ENCODE peak calls at places on chromosome 3, in five cellular contexts. P is fibroblast of lung; R is brain microvascular endothelial cell; S is upper lobe of right lung; F is CD8-positive, alpha-beta memory T cell. H is an unnamed sample.

GRCh38 chr3:37862219-37862711 is 585 bp downstream of the CTDSPL start:
- DNase-seq in P (peak), R (peak), S (peak), F (no peak), H (peak)

GRCh38 chr3:166706094-166706493 is 674.0 kb downstream of the ZBBX start:
- DNase-seq in P (no peak), R (no peak), S (no peak), F (no peak), H (no peak)

GRCh38 chr3:168073842-168074311 is 21.8 kb downstream of the GOLIM4 start:
- DNase-seq in P (no peak), R (no peak), S (no peak), F (no peak), H (no peak)

GRCh38 chr3:49199244-49199899 is 28.0 kb downstream of the KLHDC8B start:
- DNase-seq in P (peak), R (peak), S (peak), F (no peak), H (no peak)

GRCh38 chr3:151379083-151379734 is 5.3 kb downstream of the P2RY12 start:
- DNase-seq in P (no peak), R (peak), S (no peak), F (no peak), H (no peak)

GRCh38 chr3:152460936-152461335 is 192.2 kb downstream of the MBNL1 start:
- DNase-seq in P (no peak), R (no peak), S (no peak), F (no peak), H (no peak)

GRCh38 chr3:33030246-33030645 is 66.7 kb downstream of the GLB1 start:
- DNase-seq in P (no peak), R (no peak), S (no peak), F (no peak), H (no peak)

GRCh38 chr3:22121068-22121706 is 370.2 kb upstream of the ZNF385D start:
- DNase-seq in P (no peak), R (no peak), S (no peak), F (no peak), H (no peak)

GRCh38 chr3:49790626-49791411 is 4.5 kb upstream of the IP6K1 start:
- DNase-seq in P (peak), R (no peak), S (no peak), F (no peak), H (no peak)

GRCh38 chr3:22713936-22714335 is 489.2 kb upstream of the UBE2E2 start:
- DNase-seq in P (peak), R (peak), S (no peak), F (no peak), H (no peak)

GRCh38 chr3:28239108-28239507 is 2.3 kb upstream of the CMC1 start:
- DNase-seq in P (no peak), R (no peak), S (no peak), F (no peak), H (no peak)

GRCh38 chr3:28240440-28240839 is 979 bp upstream of the CMC1 start:
- DNase-seq in P (no peak), R (no peak), S (no peak), F (no peak), H (no peak)

GRCh38 chr3:28243424-28244106 is 2.1 kb downstream of the CMC1 start:
- DNase-seq in P (no peak), R (no peak), S (no peak), F (no peak), H (no peak)

GRCh38 chr3:28242519-28242918 is 1.1 kb downstream of the CMC1 start:
- DNase-seq in P (no peak), R (no peak), S (no peak), F (no peak), H (no peak)

GRCh38 chr3:28241221-28242160 is at the start of gene CMC1:
- DNase-seq in P (peak), R (peak), S (peak), F (peak), H (peak)
- H3K27ac ChIP-seq in P (peak), R (peak), S (peak), F (peak), H (peak)

GRCh38 chr3:138803006-138803653 is 31.6 kb downstream of the PIK3CB start:
- DNase-seq in P (no peak), R (no peak), S (no peak), F (no peak), H (no peak)
- H3K27ac ChIP-seq in P (no peak), R (no peak), S (no peak), F (no peak), H (peak)

GRCh38 chr3:169150874-169151273 is 512.6 kb downstream of the MECOM start:
- DNase-seq in P (no peak), R (no peak), S (no peak), F (no peak), H (no peak)

GRCh38 chr3:169150343-169150742 is 513.2 kb downstream of the MECOM start:
- DNase-seq in P (no peak), R (no peak), S (no peak), F (no peak), H (no peak)

GRCh38 chr3:169148448-169149348 is 514.8 kb downstream of the MECOM start:
- DNase-seq in P (no peak), R (peak), S (no peak), F (no peak), H (no peak)

GRCh38 chr3:169147246-169148008 is 516.1 kb downstream of the MECOM start:
- DNase-seq in P (peak), R (peak), S (peak), F (no peak), H (no peak)

DNA sequence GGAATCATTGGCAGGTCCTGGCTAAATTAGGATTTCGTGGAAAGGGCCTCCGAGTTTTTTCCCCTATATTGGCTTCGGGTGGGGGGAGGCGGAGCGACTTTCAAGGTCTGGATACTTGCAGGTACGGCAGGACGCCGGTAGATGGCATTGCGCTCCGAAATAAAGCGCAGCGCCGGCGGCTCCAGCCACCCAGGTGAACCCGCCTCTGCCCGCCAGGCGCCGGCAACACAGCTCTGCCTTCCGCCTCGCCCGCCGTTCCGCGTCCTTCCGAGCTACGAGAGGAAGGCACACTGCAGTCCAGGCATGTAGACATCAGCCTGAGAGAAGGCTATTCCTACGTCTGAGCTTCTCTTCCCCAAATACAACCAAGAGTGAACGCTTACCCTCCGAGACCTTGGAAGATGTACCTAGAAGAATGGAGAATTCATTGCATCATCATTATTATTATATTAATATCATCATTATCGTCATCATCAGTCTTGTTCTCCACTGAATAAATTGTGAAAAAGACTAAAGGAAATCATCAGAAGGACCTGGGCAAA is 514.1 kb downstream of the MECOM start:
- DNase-seq in P (peak), R (peak), S (peak), F (peak), H (peak)
- H3K27ac ChIP-seq in P (no peak), R (no peak), S (peak), F (no peak), H (no peak)

GRCh38 chr3:82824491-82824890 is 1063.0 kb upstream of the GBE1 start:
- DNase-seq in P (peak), R (no peak), S (no peak), F (no peak), H (no peak)
- H3K27ac ChIP-seq in P (no peak), R (no peak), S (no peak), F (no peak), H (no peak)

GRCh38 chr3:39024497-39024896 is 27.2 kb downstream of the SCN11A start:
- DNase-seq in P (no peak), R (no peak), S (no peak), F (no peak), H (no peak)
- H3K27ac ChIP-seq in P (no peak), R (no peak), S (no peak), F (peak), H (no peak)

DNA sequence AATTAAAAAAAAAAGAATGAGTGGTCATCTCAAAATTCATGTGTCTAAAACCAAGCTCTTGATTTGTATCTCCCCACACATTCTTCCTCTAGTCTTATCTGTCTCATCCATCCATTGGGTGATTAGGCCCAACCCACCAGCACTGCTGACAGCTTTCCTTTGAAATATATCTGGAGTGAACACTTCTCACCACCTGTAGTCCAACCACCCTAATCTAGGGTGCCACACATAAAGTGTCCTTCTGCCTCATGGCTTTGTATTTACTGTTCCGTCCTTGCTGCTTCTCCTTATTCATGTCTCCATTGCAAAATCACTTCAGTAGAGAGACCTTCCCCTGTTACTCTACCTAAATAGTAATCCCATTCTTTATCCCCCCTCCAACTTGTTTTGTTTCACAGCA is 82.4 kb upstream of the PTX3 start:
- DNase-seq in P (no peak), R (no peak), S (no peak), F (no peak), H (no peak)
- H3K27ac ChIP-seq in P (no peak), R (no peak), S (no peak), F (no peak), H (no peak)

GRCh38 chr3:149815318-149815717 is 2.3 kb downstream of the RNF13 start:
- DNase-seq in P (no peak), R (no peak), S (no peak), F (no peak), H (no peak)

GRCh38 chr3:149816986-149817385 is 4.0 kb downstream of the RNF13 start:
- DNase-seq in P (no peak), R (no peak), S (no peak), F (no peak), H (no peak)

GRCh38 chr3:149813367-149814281 is 609 bp downstream of the RNF13 start:
- DNase-seq in P (peak), R (peak), S (peak), F (no peak), H (peak)

GRCh38 chr3:149815728-149816127 is 2.7 kb downstream of the RNF13 start:
- DNase-seq in P (no peak), R (no peak), S (no peak), F (no peak), H (no peak)

GRCh38 chr3:149816326-149816725 is 3.3 kb downstream of the RNF13 start:
- DNase-seq in P (no peak), R (no peak), S (no peak), F (no peak), H (no peak)
- H3K27ac ChIP-seq in P (no peak), R (no peak), S (peak), F (no peak), H (peak)

DNA sequence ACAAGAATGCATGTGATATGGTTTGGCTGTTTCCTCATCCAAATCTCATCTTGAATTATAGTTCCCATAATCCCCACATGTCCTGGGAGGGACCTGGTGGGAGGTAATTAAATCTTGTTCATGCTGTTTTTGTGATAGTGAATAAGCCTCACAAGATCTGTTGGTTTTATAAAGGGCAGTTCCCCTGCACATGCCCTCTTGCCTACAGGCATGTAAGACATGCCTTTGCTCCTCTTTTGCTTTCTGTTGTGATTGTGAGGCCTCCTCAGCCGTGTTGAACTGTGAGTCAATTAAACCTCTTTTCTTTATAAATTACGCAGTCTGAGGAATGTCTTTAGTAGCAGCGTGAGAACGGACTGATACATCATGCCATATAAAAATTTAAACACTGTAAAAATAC is 1537.0 kb downstream of the OTOL1 start:
- DNase-seq in P (no peak), R (no peak), S (no peak), F (no peak), H (no peak)
- H3K27ac ChIP-seq in P (no peak), R (no peak), S (no peak), F (no peak), H (no peak)